ENCODE peak calls at places on chromosomes 13 and 19, in eight cellular contexts. P is heart right ventricle, X is foreskin fibroblast, W is PC-3, E is GM23338, R is uterus, Q is cardiac fibroblast, U is BJ. G is an unnamed sample.

GRCh38 chr13:102555914-102556553 is 40.8 kb upstream of the TPP2 start:
- DNase-seq in P (no peak), X (peak), R (no peak), Q (peak), U (no peak), W (peak), E (peak), G (no peak)

GRCh38 chr19:34180273-34180672 is 8.0 kb downstream of the LSM14A start:
- DNase-seq in P (no peak), Q (no peak), U (no peak), X (no peak), E (no peak), R (no peak), W (no peak), G (no peak)

GRCh38 chr13:59522652-59523051 is 641.1 kb downstream of the DIAPH3 start:
- DNase-seq in Q (no peak), R (no peak), W (no peak), E (no peak), X (no peak), P (no peak), U (no peak), G (no peak)

GRCh38 chr13:50244913-50245574 is 229.8 kb downstream of the KCNRG start:
- DNase-seq in Q (peak), U (peak), E (no peak), R (no peak), W (peak), X (peak), P (no peak), G (no peak)

GRCh38 chr19:3100747-3101730 is 6.9 kb downstream of the GNA11 start:
- DNase-seq in Q (no peak), X (no peak), E (no peak), U (no peak), P (no peak), R (no peak), W (no peak), G (no peak)

GRCh38 chr13:37313383-37313782 is 207.9 kb upstream of the CSNK1A1L start:
- DNase-seq in P (no peak), R (no peak), W (peak), X (peak), Q (peak), E (no peak), U (no peak), G (peak)

GRCh38 chr19:7925171-7925837 is 631 bp downstream of the CTXN1 start:
- DNase-seq in W (peak), Q (peak), P (peak), U (no peak), R (peak), X (peak), E (peak), G (no peak)

GRCh38 chr13:113002891-113003290 is 33.9 kb downstream of the MCF2L start:
- DNase-seq in Q (no peak), R (no peak), P (no peak), X (no peak), E (no peak), U (no peak), W (no peak), G (no peak)

GRCh38 chr13:48776396-48776795 is 122.7 kb downstream of the CYSLTR2 start:
- DNase-seq in X (no peak), P (no peak), W (peak), R (no peak), U (no peak), Q (peak), E (no peak), G (no peak)

GRCh38 chr13:36436811-36437210 is 4.5 kb downstream of the CCNA1 start:
- DNase-seq in U (no peak), E (no peak), R (no peak), P (no peak), W (no peak), Q (peak), X (no peak), G (no peak)

GRCh38 chr13:42992585-42993122 is 613 bp upstream of the EPSTI1 start:
- DNase-seq in Q (no peak), U (no peak), R (no peak), X (no peak), P (no peak), W (no peak), E (no peak), G (no peak)

GRCh38 chr19:18809149-18809978 is 18.3 kb upstream of the COMP start:
- DNase-seq in X (peak), Q (peak), E (no peak), W (peak), U (peak), R (peak), P (peak), G (peak)

GRCh38 chr13:29704648-29705047 is 109.2 kb upstream of the SLC7A1 start:
- DNase-seq in W (no peak), R (no peak), Q (peak), P (peak), X (peak), U (no peak), E (no peak), G (no peak)

GRCh38 chr13:110817143-110817542 is 97.7 kb downstream of the ANKRD10 start:
- DNase-seq in W (no peak), R (no peak), U (no peak), X (no peak), Q (no peak), E (no peak), P (no peak), G (no peak)

GRCh38 chr13:61045197-61045596 is 370.5 kb downstream of the PCDH20 start:
- DNase-seq in E (no peak), Q (no peak), P (no peak), W (no peak), U (no peak), R (no peak), X (no peak), G (no peak)

GRCh38 chr19:15508035-15508710 is at the start of gene CYP4F22:
- DNase-seq in U (no peak), X (no peak), E (peak), Q (no peak), R (no peak), W (no peak), P (peak), G (no peak)

GRCh38 chr19:18156841-18157464 is 4.0 kb downstream of the PIK3R2 start:
- DNase-seq in P (peak), Q (peak), R (peak), W (peak), E (no peak), X (peak), U (no peak), G (peak)

GRCh38 chr19:33096005-33096404 is 15.0 kb downstream of the GPATCH1 start:
- DNase-seq in X (no peak), W (no peak), E (no peak), Q (no peak), U (no peak), P (no peak), R (no peak), G (no peak)

GRCh38 chr13:99218969-99219368 is 18.3 kb downstream of the UBAC2 start:
- DNase-seq in Q (no peak), W (no peak), P (no peak), E (no peak), X (no peak), U (no peak), R (no peak), G (no peak)

DNA sequence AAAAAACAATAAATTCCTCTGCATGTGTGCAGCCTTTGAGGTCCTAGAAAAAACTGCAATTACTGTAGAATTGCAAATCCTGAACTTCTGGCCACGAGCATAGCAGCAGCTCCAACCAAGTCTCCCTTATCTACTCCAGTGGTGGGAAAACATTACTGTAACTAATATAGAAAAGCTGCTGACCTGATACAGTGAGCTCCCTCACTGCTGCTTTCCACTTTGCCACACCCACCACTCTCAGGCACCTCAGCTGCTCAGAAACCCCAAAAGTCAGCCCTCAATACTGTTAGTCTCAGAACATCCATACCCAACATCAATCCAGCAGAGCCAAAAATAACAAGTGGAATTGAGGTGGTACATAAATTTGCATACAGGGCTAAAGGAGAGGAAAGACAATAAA is 192.5 kb downstream of the POU4F1 start:
- DNase-seq in R (no peak), X (no peak), Q (no peak), P (no peak), W (no peak), E (no peak), U (no peak), G (no peak)
- TF ChIP-seq CTCF in R (no peak), X (no peak), Q (no peak), P (no peak), W (no peak), E (no peak), U (no peak), G (no peak)

GRCh38 chr19:31285744-31286143 is 63.5 kb downstream of the TSHZ3 start:
- DNase-seq in X (peak), P (no peak), Q (peak), R (peak), W (no peak), U (no peak), E (no peak), G (no peak)
- H3K4me3 ChIP-seq in X (peak), P (peak), Q (peak), R (peak), W (no peak), U (no peak), E (no peak), G (peak)

GRCh38 chr13:26133286-26133685 is 81.5 kb upstream of the SHISA2 start:
- DNase-seq in X (no peak), R (no peak), E (peak), U (no peak), W (no peak), Q (peak), P (no peak), G (no peak)

GRCh38 chr13:26128676-26129075 is 76.9 kb upstream of the SHISA2 start:
- DNase-seq in R (no peak), W (no peak), X (no peak), P (no peak), E (no peak), U (no peak), Q (no peak), G (no peak)

GRCh38 chr13:26132756-26133155 is 80.9 kb upstream of the SHISA2 start:
- DNase-seq in P (no peak), X (peak), U (no peak), R (no peak), Q (peak), E (peak), W (peak), G (no peak)

DNA sequence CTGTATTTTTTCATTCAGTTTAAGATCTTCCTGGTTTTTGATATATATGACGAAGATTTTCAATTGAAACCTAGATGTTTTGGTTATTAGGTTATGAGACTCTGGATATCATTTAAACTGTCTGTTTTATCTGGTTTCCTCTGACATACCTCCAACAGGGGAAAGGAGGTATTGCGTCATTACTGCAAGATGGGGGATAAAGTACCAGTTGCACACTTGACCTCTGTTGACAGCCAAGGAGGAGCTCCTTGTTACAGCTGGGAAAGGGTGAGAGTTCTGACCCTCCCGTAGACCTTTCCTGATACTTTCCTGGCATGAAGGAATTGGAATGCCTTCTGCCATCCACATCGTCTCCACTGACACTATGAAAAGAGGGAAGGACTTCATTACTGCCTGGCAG is 82.0 kb upstream of the SHISA2 start:
- DNase-seq in Q (peak), X (no peak), U (no peak), E (peak), R (no peak), P (no peak), W (peak), G (no peak)
- TF ChIP-seq CTCF in Q (no peak), X (no peak), U (no peak), E (peak), R (no peak), P (no peak), W (no peak), G (no peak)

DNA sequence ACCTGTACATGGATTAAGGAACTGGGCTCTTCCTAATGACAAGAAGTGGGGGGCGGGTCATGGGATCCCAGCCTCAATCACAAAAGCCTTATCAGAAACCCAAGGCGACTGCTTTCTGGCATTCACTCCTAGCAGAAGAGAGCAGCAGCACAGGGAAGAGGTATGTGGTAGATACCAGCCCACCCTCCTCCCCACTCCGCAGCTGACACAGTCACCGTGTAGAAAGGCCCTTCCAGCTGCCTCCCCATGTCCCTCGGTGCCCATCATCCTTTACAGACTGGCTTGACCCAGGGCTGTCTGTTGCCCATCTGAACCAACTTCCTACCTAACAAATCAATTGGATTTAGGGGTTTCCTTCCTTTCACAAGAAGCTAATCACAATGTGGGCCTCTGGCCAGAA is 3.1 kb upstream of the DHRS12 start:
- DNase-seq in U (no peak), E (no peak), P (no peak), R (no peak), X (no peak), W (no peak), Q (no peak), G (no peak)
- H3K4me3 ChIP-seq in U (no peak), E (no peak), P (no peak), R (no peak), X (no peak), W (no peak), Q (no peak), G (no peak)

DNA sequence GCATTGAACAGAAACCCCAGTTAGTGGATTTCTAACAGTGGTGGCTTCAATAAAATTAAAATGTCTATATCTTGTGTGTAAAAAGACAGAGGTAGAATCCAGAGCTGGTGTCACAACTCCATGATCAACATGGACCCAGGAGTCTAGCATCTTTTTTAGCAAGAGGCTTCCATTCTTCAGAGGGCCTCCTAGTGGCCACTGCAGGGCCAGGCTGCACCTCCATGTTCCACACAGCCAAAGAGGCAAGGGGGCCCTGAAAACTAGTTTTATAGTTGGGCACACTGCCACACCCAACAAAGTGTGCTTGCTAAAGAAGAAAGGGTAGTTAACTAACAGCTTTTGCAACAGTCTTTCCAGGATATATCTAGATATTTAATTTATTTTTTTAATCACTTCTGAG is 12.9 kb downstream of the N4BP2L1 start:
- DNase-seq in X (peak), R (no peak), E (peak), U (no peak), Q (peak), P (no peak), W (peak), G (no peak)
- TF ChIP-seq CTCF in X (peak), R (no peak), E (peak), U (peak), Q (peak), P (peak), W (peak), G (peak)

GRCh38 chr19:1790054-1790762 is 21.9 kb downstream of the ATP8B3 start:
- DNase-seq in Q (no peak), R (no peak), E (peak), W (no peak), U (no peak), P (no peak), X (no peak), G (no peak)

GRCh38 chr19:1791879-1792278 is 20.2 kb downstream of the ATP8B3 start:
- DNase-seq in U (no peak), W (no peak), X (no peak), E (no peak), Q (no peak), R (no peak), P (no peak), G (no peak)

GRCh38 chr19:1787116-1787515 is 25.0 kb downstream of the ATP8B3 start:
- DNase-seq in W (no peak), Q (no peak), P (no peak), X (no peak), E (no peak), U (no peak), R (no peak), G (no peak)

GRCh38 chr19:1786668-1787067 is 25.4 kb downstream of the ATP8B3 start:
- DNase-seq in R (no peak), U (no peak), E (no peak), P (no peak), Q (no peak), X (no peak), W (no peak), G (no peak)

GRCh38 chr19:1789282-1790020 is 22.6 kb downstream of the ATP8B3 start:
- DNase-seq in X (peak), E (no peak), Q (no peak), W (peak), U (no peak), P (no peak), R (no peak), G (no peak)
- H3K4me3 ChIP-seq in X (no peak), E (peak), Q (no peak), W (peak), U (no peak), P (peak), R (no peak), G (no peak)

GRCh38 chr19:42324655-42325307 is 654 bp upstream of the MEGF8 start:
- DNase-seq in P (no peak), X (no peak), R (no peak), W (no peak), U (no peak), E (no peak), Q (no peak), G (no peak)
- TF ChIP-seq CTCF in P (no peak), X (no peak), R (no peak), W (peak), U (no peak), E (peak), Q (no peak), G (no peak)

GRCh38 chr19:13099073-13099999 is 3.3 kb downstream of the LYL1 start:
- DNase-seq in Q (peak), R (peak), P (peak), U (no peak), X (peak), E (peak), W (no peak), G (no peak)
- H3K4me3 ChIP-seq in Q (peak), R (peak), P (peak), U (no peak), X (no peak), E (peak), W (no peak), G (no peak)

G was measured in AG04449.